ENCODE peak calls at places on chromosome 1, in four cellular contexts. One of them, this sample, is unnamed.

GRCh38 chr1:39346876-39347275 is 142.4 kb downstream of the MACF1 start:
- DNase-seq in hypothalamus: no peak
- DNase-seq in kidney: no peak
- DNase-seq in stimulated activated CD4-positive, alpha-beta T cell treated with anti-CD3 and anti-CD28 coated beads, Interleukin-4, amount 100 ng/mL, for 24 hours: no peak
- DNase-seq in this sample: no peak

GRCh38 chr1:56469640-56470371 is 109.6 kb downstream of the PLPP3 start:
- DNase-seq in stimulated activated CD4-positive, alpha-beta T cell treated with anti-CD3 and anti-CD28 coated beads, Interleukin-4, amount 100 ng/mL, for 24 hours: no peak
- DNase-seq in hypothalamus: no peak
- DNase-seq in kidney: no peak
- DNase-seq in this sample: no peak

GRCh38 chr1:174274884-174275283 is 115.6 kb downstream of the RABGAP1L start:
- DNase-seq in stimulated activated CD4-positive, alpha-beta T cell treated with anti-CD3 and anti-CD28 coated beads, Interleukin-4, amount 100 ng/mL, for 24 hours: no peak
- DNase-seq in hypothalamus: no peak
- DNase-seq in kidney: no peak
- DNase-seq in this sample: no peak

GRCh38 chr1:230681599-230681998 is 32.3 kb downstream of the AGT start:
- DNase-seq in stimulated activated CD4-positive, alpha-beta T cell treated with anti-CD3 and anti-CD28 coated beads, Interleukin-4, amount 100 ng/mL, for 24 hours: no peak
- DNase-seq in kidney: no peak
- DNase-seq in hypothalamus: no peak
- DNase-seq in this sample: peak; percentile 12

GRCh38 chr1:42305639-42306038 is 29.4 kb downstream of the FOXJ3 start:
- DNase-seq in kidney: no peak
- DNase-seq in stimulated activated CD4-positive, alpha-beta T cell treated with anti-CD3 and anti-CD28 coated beads, Interleukin-4, amount 100 ng/mL, for 24 hours: no peak
- DNase-seq in hypothalamus: no peak
- DNase-seq in this sample: no peak

GRCh38 chr1:202343652-202344349 is 2.1 kb upstream of the UBE2T start:
- DNase-seq in kidney: no peak
- DNase-seq in stimulated activated CD4-positive, alpha-beta T cell treated with anti-CD3 and anti-CD28 coated beads, Interleukin-4, amount 100 ng/mL, for 24 hours: no peak
- DNase-seq in hypothalamus: no peak
- DNase-seq in this sample: no peak

GRCh38 chr1:24191860-24192259 is 4.8 kb upstream of the IFNLR1 start:
- DNase-seq in kidney: no peak
- DNase-seq in hypothalamus: no peak
- DNase-seq in stimulated activated CD4-positive, alpha-beta T cell treated with anti-CD3 and anti-CD28 coated beads, Interleukin-4, amount 100 ng/mL, for 24 hours: peak; percentile 63
- DNase-seq in this sample: peak; percentile 70

GRCh38 chr1:22753396-22754083 is 42.9 kb downstream of the EPHB2 start:
- DNase-seq in kidney: no peak
- DNase-seq in hypothalamus: no peak
- DNase-seq in stimulated activated CD4-positive, alpha-beta T cell treated with anti-CD3 and anti-CD28 coated beads, Interleukin-4, amount 100 ng/mL, for 24 hours: no peak
- DNase-seq in this sample: no peak

GRCh38 chr1:25080294-25081209 is 150.5 kb upstream of the RUNX3 start:
- DNase-seq in stimulated activated CD4-positive, alpha-beta T cell treated with anti-CD3 and anti-CD28 coated beads, Interleukin-4, amount 100 ng/mL, for 24 hours: no peak
- DNase-seq in hypothalamus: no peak
- DNase-seq in kidney: peak; percentile 16
- DNase-seq in this sample: no peak

This sample was measured in activated CD4-positive, alpha-beta T cell treated with anti-CD3 and anti-CD28 coated beads for 36 hours.